ENCODE peak calls at places on chromosome 22, in five cellular contexts. K is astrocyte of the spinal cord, X is left ventricle myocardium inferior, C is foreskin fibroblast, W is GM12865. R is an unnamed sample.

GRCh38 chr22:21815357-21815756 is 52.1 kb downstream of the MAPK1 start:
- DNase-seq in K (no peak), X (no peak), C (no peak), W (no peak), R (no peak)

GRCh38 chr22:35587447-35587870 is 29.7 kb downstream of the MB start:
- DNase-seq in K (no peak), X (peak), C (no peak), W (no peak), R (no peak)

GRCh38 chr22:44099696-44100095 is 75.6 kb downstream of the PARVB start:
- DNase-seq in K (no peak), X (no peak), C (no peak), W (no peak), R (no peak)

GRCh38 chr22:47213571-47214230 is 451.3 kb downstream of the TBC1D22A start:
- DNase-seq in K (no peak), X (no peak), C (no peak), W (peak), R (no peak)

GRCh38 chr22:17235149-17235655 is 16.0 kb upstream of the ADA2 start:
- DNase-seq in K (no peak), X (no peak), C (no peak), W (no peak), R (no peak)

GRCh38 chr22:27378343-27378800 is 423.2 kb downstream of the MN1 start:
- DNase-seq in K (peak), X (no peak), C (no peak), W (no peak), R (no peak)

GRCh38 chr22:37274380-37274862 is 7.9 kb upstream of the CYTH4 start:
- DNase-seq in K (no peak), X (peak), C (no peak), W (peak), R (no peak)

GRCh38 chr22:28029201-28029948 is 110.3 kb upstream of the PITPNB start:
- DNase-seq in K (peak), X (peak), C (peak), W (no peak), R (peak)

GRCh38 chr22:36565686-36566085 is 36.7 kb upstream of the EIF3D start:
- DNase-seq in K (no peak), X (no peak), C (peak), W (no peak), R (peak)

GRCh38 chr22:37012262-37012904 is 6.9 kb downstream of the TST start:
- DNase-seq in K (no peak), X (peak), C (peak), W (no peak), R (no peak)

GRCh38 chr22:26550498-26551033 is 38.3 kb upstream of the TFIP11 start:
- DNase-seq in K (peak), X (peak), C (peak), W (no peak), R (peak)

GRCh38 chr22:36386900-36387663 is 685 bp downstream of the MYH9 start:
- DNase-seq in K (no peak), X (peak), C (peak), W (peak), R (no peak)

GRCh38 chr22:49108636-49109315 is 718.9 kb downstream of the BRD1 start:
- DNase-seq in K (no peak), X (no peak), C (no peak), W (no peak), R (no peak)

GRCh38 chr22:49464024-49464423 is 363.6 kb downstream of the BRD1 start:
- DNase-seq in K (no peak), X (no peak), C (no peak), W (no peak), R (no peak)

GRCh38 chr22:25334091-25334490 is 114.7 kb downstream of the CRYBB2 start:
- DNase-seq in K (no peak), X (peak), C (peak), W (peak), R (peak)

GRCh38 chr22:28034760-28035401 is 115.8 kb upstream of the PITPNB start:
- DNase-seq in K (peak), X (peak), C (peak), W (peak), R (peak)

GRCh38 chr22:20550851-20551744 is 43.7 kb downstream of the MED15 start:
- DNase-seq in K (peak), X (no peak), C (peak), W (peak), R (peak)

DNA sequence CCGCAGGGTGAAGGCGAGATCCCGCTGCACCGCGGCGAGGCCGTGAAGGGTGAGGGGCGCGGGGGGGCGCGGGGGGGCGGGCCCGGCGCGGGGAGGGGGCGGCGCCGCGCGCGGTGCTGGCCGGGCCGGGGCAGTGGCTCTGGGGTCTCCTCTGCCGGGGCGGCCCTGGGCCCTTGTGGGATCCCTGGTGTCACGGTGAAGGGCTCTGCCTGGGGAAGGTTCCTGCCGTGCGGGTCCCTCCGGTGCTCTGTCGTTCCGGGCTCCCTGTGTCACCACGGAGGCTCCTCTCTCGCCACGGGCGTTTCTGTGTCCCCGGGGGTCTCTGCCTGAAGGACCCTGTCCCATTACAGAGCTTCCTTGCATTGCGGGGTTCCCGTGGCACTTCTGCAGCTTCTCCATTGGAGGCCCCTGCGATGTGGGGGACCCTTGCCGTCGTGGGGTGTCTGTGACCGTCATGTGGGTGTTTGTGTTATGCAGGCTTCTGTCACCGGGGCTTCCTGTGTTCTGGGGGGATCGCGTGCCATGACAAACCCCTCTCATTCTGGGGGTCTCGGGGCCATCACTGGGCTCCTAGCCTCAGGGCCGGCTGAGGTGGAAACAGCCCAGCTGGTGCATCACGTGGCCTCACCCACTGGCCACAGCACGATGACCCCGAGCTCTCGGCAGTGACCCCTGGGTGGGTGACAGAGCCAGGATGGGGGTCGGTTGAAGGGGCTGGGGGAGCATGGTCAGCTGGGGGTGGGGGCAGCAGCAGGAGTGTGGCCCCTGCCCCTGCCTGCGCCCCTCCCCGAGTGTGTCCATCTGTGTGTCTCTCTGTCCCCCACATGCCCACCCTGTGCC is 25.3 kb downstream of the SHANK3 start:
- DNase-seq in K (no peak), X (peak), C (no peak), W (no peak), R (no peak)
- H3K4me3 ChIP-seq in K (peak), X (peak), C (peak), W (no peak), R (peak)

GRCh38 chr22:18997306-18997924 is 61.3 kb upstream of the PRODH start:
- DNase-seq in K (no peak), X (no peak), C (no peak), W (no peak), R (no peak)

GRCh38 chr22:19001204-19001603 is 65.1 kb upstream of the PRODH start:
- DNase-seq in K (no peak), X (no peak), C (no peak), W (no peak), R (no peak)

GRCh38 chr22:18999416-18999815 is 63.3 kb upstream of the PRODH start:
- DNase-seq in K (no peak), X (no peak), C (no peak), W (no peak), R (no peak)

GRCh38 chr22:18997925-18998315 is 61.8 kb upstream of the PRODH start:
- DNase-seq in K (no peak), X (no peak), C (no peak), W (no peak), R (no peak)

GRCh38 chr22:18998998-18999397 is 62.9 kb upstream of the PRODH start:
- DNase-seq in K (no peak), X (no peak), C (no peak), W (no peak), R (no peak)
- TF ChIP-seq CTCF in K (peak), X (no peak), C (no peak), W (peak), R (peak)

GRCh38 chr22:23836692-23837495 is 1.9 kb downstream of the DERL3 start:
- DNase-seq in K (no peak), X (no peak), C (no peak), W (no peak), R (no peak)

GRCh38 chr22:23836281-23836680 is 2.5 kb downstream of the DERL3 start:
- DNase-seq in K (no peak), X (no peak), C (no peak), W (no peak), R (no peak)

GRCh38 chr22:23838686-23839468 is at the start of gene DERL3:
- DNase-seq in K (peak), X (peak), C (peak), W (peak), R (peak)

GRCh38 chr22:23837496-23837859 is 1.3 kb downstream of the DERL3 start:
- DNase-seq in K (no peak), X (no peak), C (no peak), W (no peak), R (no peak)

DNA sequence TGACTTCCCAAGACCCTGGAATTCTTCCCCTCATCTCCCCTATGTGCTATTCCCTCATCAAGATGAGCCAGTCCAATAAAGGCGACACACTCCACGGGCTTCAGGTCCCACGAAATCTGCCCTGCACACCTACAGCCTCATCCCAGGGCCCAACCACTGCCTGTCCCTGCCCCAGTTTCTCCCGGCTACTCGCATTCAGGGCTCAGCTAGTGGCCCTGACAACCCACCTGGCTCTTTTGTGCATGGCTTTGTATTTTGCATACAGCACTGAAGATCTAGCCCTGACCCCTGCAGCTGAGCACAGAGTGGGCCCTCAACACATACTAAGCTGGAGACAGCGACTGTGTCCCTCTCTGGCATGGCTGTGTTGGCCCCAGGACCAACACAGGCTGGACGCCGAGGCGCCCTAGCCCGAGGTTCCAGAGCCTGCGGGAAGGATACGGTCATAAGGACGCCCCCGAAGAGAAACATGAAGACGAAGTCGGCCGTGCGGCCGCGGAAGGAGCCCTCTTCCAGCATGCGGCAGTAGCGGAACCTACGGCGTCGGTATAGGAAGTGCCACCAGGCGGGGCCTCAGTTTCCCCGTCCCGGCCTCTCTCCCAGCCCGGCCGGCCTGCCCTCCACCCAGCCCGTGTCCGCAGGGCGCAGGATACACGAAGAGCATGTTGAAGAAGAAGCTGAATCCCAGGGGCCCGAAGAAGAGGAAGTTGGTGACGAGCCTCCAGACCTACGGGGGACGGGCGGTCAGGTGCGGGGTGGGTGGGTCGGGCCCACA is 708 bp downstream of the DERL3 start:
- DNase-seq in K (no peak), X (no peak), C (no peak), W (no peak), R (no peak)
- H3K4me3 ChIP-seq in K (peak), X (peak), C (no peak), W (peak), R (peak)

GRCh38 chr22:30212363-30212995 is 34.1 kb downstream of the LIF start:
- DNase-seq in K (peak), X (no peak), C (peak), W (no peak), R (peak)
- TF ChIP-seq CTCF in K (peak), X (no peak), C (no peak), W (no peak), R (no peak)

GRCh38 chr22:40323681-40324083 is 22.6 kb upstream of the ADSL start:
- DNase-seq in K (no peak), X (no peak), C (peak), W (no peak), R (no peak)
- H3K4me3 ChIP-seq in K (no peak), X (no peak), C (no peak), W (no peak), R (no peak)

DNA sequence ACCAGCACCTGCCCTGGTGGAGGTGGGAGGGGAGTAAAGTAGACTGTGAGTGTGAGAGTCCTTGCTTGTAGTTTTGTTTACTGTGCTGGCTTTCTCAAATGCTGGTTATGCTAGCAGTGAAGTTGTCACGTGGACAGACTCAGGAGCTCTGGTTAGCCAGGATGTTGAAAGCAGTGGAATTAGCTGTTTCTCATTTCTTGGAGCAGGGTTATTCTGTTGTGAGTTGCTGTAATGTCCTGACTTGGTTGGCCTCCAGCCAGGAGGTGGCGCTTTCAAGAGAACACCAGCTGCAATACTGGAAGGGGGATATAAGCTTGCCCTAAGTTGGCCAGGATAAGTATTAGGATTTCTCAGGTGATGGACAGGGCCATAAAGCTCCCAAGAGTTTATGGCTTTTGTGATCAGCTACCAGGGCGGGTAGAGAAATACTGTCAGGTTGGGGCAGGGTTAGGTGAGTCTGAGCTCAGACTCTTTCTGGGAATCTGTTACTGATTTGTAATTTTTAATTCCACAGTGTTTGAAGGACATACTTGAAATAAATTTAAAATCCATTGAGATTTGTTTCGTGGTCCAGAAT is 13.7 kb downstream of the CYP2D6 start:
- DNase-seq in K (no peak), X (no peak), C (peak), W (no peak), R (peak)
- TF ChIP-seq CTCF in K (no peak), X (no peak), C (no peak), W (no peak), R (no peak)

DNA sequence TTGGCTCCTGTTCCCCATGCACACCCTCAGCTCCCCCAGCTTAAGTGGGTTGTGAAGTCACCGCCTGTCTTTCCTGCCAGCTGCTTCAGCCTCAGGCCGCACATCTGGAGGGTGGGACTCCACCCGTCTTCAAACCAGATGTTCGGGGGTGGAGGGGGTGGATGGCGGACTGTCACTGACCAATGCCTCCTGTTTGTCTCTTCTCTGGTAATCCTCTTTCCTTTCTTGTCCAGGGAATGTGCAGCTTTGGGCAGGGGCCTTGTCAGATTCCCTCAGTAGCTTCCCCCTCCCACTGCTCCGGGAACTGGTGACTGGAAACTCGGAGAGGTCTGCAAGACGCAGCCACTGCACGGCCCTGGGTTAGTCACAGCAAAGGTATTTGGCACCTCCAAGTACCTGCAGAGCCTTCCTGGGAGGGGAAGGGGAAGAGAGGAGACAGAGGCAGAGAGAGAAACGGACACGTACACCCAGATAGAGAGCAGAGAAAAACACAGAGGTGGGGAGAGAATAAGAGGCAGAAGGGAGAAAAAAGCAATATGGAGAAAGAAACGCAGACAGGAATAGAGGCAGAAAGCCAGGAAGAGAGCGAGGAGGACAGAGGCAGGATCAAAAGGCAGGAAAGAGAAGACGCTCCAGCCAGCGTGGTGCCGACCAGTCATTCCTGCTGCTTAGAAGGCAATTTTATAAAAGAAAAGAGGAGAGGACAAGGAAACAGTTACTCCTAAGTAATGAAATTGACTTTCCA is 56.1 kb upstream of the TIMP3 start:
- DNase-seq in K (peak), X (peak), C (peak), W (no peak), R (peak)
- H3K4me3 ChIP-seq in K (no peak), X (peak), C (peak), W (no peak), R (no peak)

GRCh38 chr22:24270556-24271405 is at the start of gene SPECC1L:
- DNase-seq in K (peak), X (peak), C (peak), W (peak), R (peak)
- TF ChIP-seq CTCF in K (no peak), X (peak), C (no peak), W (peak), R (no peak)

GRCh38 chr22:46007003-46007847 is 30.3 kb upstream of the WNT7B start:
- DNase-seq in K (peak), X (peak), C (peak), W (no peak), R (peak)
- H3K4me3 ChIP-seq in K (peak), X (peak), C (peak), W (no peak), R (peak)

R was measured in cardiac fibroblast.